ENCODE peak calls at places on chromosomes 13 and 19, in six cellular contexts. O is stimulated activated CD8-positive, alpha-beta memory T cell treated with anti-CD3 and anti-CD28 coated beads, Interleukin-15, amount 100 ng/mL, for 24 hours; Z is NCI-H345; J is hippocampal formation; C is fibroblast of the conjunctiva; K is RPMI7951. X is an unnamed sample.

GRCh38 chr19:16143399-16144215 is at the start of gene HSH2D:
- DNase-seq in O (peak; percentile 38), Z (peak; percentile 45), J (no peak), C (no peak), K (no peak), X (no peak)

GRCh38 chr13:71852082-71852481 is 14.9 kb downstream of the DACH1 start:
- DNase-seq in O (no peak), Z (no peak), J (no peak), C (no peak), K (no peak), X (no peak)

GRCh38 chr13:106003651-106004050 is 531.8 kb downstream of the EFNB2 start:
- DNase-seq in O (no peak), Z (no peak), J (no peak), C (no peak), K (no peak), X (peak; percentile 56)

GRCh38 chr19:5090780-5091575 is 122.1 kb downstream of the KDM4B start:
- DNase-seq in O (no peak), Z (peak; percentile 72), J (no peak), C (no peak), K (no peak), X (no peak)

GRCh38 chr19:15971217-15971616 is 22.4 kb downstream of the OR10H4 start:
- DNase-seq in O (no peak), Z (no peak), J (no peak), C (no peak), K (no peak), X (no peak)

GRCh38 chr13:112713517-112714253 is 23.8 kb downstream of the ATP11A start:
- DNase-seq in O (no peak), Z (no peak), J (no peak), C (no peak), K (no peak), X (no peak)

GRCh38 chr19:21970466-21970865 is 40.3 kb downstream of the ZNF208 start:
- DNase-seq in O (no peak), Z (no peak), J (no peak), C (no peak), K (no peak), X (no peak)

GRCh38 chr13:72194531-72194930 is 327.5 kb upstream of the DACH1 start:
- DNase-seq in O (no peak), Z (no peak), J (no peak), C (no peak), K (peak; percentile 27), X (no peak)

GRCh38 chr19:16018106-16018755 is 58.1 kb upstream of the TPM4 start:
- DNase-seq in O (no peak), Z (no peak), J (no peak), C (no peak), K (no peak), X (no peak)

GRCh38 chr13:30998548-30999140 is 66.2 kb downstream of the TEX26 start:
- DNase-seq in O (no peak), Z (peak; percentile 35), J (peak; percentile 33), C (peak; percentile 56), K (no peak), X (peak; percentile 81)

GRCh38 chr13:111327701-111328100 is 7.3 kb downstream of the TEX29 start:
- DNase-seq in O (no peak), Z (no peak), J (no peak), C (no peak), K (no peak), X (no peak)